ENCODE peak calls at places on chromosomes 16 and 17, in seven cellular contexts. Y, B, W, S, T, P and E are unnamed samples.

GRCh38 chr17:29664743-29665479 is 42.2 kb upstream of the CORO6 start:
- DNase-seq in Y (no peak), T (no peak), P (peak), S (peak), B (no peak), W (no peak), E (no peak)

GRCh38 chr17:50817838-50818237 is 17.5 kb upstream of the WFIKKN2 start:
- DNase-seq in P (peak), Y (no peak), W (no peak), S (no peak), B (no peak), T (no peak), E (no peak)

GRCh38 chr16:86059253-86060171 is 160.6 kb downstream of the IRF8 start:
- DNase-seq in P (no peak), B (peak), T (no peak), W (peak), S (no peak), Y (no peak), E (no peak)

GRCh38 chr17:78774956-78775571 is 7.0 kb downstream of the CYTH1 start:
- DNase-seq in P (no peak), S (no peak), Y (no peak), B (no peak), W (no peak), T (no peak), E (peak)

GRCh38 chr17:31299624-31300023 is 2.6 kb upstream of the OMG start:
- DNase-seq in S (no peak), W (no peak), T (no peak), B (no peak), Y (no peak), P (no peak), E (no peak)

GRCh38 chr16:19377864-19378263 is 39.8 kb upstream of the TMC5 start:
- DNase-seq in Y (no peak), T (no peak), P (no peak), B (no peak), W (no peak), S (no peak), E (no peak)

GRCh38 chr17:70687421-70687820 is 518.1 kb downstream of the KCNJ2 start:
- DNase-seq in Y (no peak), S (no peak), B (no peak), P (no peak), W (no peak), T (no peak), E (no peak)

GRCh38 chr16:86344586-86344871 is 165.8 kb upstream of the FOXF1 start:
- DNase-seq in P (no peak), S (no peak), T (no peak), W (no peak), Y (no peak), B (peak), E (no peak)

GRCh38 chr17:65973237-65973636 is 218.7 kb downstream of the CEP112 start:
- DNase-seq in W (no peak), S (no peak), B (no peak), P (no peak), T (no peak), Y (no peak), E (no peak)

GRCh38 chr17:66947311-66947710 is 17.2 kb upstream of the CACNG4 start:
- DNase-seq in S (no peak), T (no peak), W (no peak), Y (no peak), B (peak), P (no peak), E (no peak)

GRCh38 chr17:73293480-73293911 is 18.3 kb downstream of the CDC42EP4 start:
- DNase-seq in P (peak), T (no peak), W (peak), Y (no peak), S (peak), B (peak), E (no peak)

GRCh38 chr16:13643412-13643811 is 276.5 kb upstream of the ERCC4 start:
- DNase-seq in T (no peak), P (no peak), Y (no peak), B (no peak), W (no peak), S (no peak), E (no peak)

GRCh38 chr16:54031107-54031760 is 255.4 kb downstream of the IRX3 start:
- DNase-seq in Y (no peak), S (peak), W (no peak), B (no peak), T (no peak), P (no peak), E (no peak)

GRCh38 chr17:6186998-6187397 is 116.8 kb downstream of the WSCD1 start:
- DNase-seq in T (no peak), P (no peak), B (no peak), W (no peak), Y (no peak), S (no peak), E (no peak)

GRCh38 chr16:81807767-81808166 is 28.7 kb downstream of the PLCG2 start:
- DNase-seq in B (no peak), W (no peak), T (no peak), Y (no peak), P (no peak), S (no peak), E (no peak)

GRCh38 chr16:27344707-27345106 is 30.9 kb downstream of the IL4R start:
- DNase-seq in Y (no peak), T (no peak), B (no peak), P (no peak), W (no peak), S (no peak), E (no peak)

GRCh38 chr16:77359065-77359502 is 75.8 kb downstream of the ADAMTS18 start:
- DNase-seq in P (no peak), T (no peak), Y (no peak), B (no peak), S (peak), W (no peak), E (no peak)

GRCh38 chr16:3304370-3304769 is 860 bp downstream of the TIGD7 start:
- DNase-seq in T (no peak), Y (no peak), P (no peak), B (no peak), S (peak), W (no peak), E (no peak)

GRCh38 chr16:27515874-27516353 is 33.8 kb downstream of the GTF3C1 start:
- DNase-seq in T (no peak), S (no peak), P (peak), Y (no peak), B (no peak), W (no peak), E (no peak)

GRCh38 chr16:27311449-27311831 is 2.3 kb upstream of the IL4R start:
- DNase-seq in S (no peak), Y (no peak), B (no peak), T (no peak), W (no peak), P (no peak), E (no peak)

GRCh38 chr17:61656721-61657217 is 65.8 kb upstream of the NACA2 start:
- DNase-seq in T (no peak), Y (no peak), S (no peak), B (no peak), P (no peak), W (no peak), E (no peak)

GRCh38 chr17:37458805-37459204 is 30.9 kb upstream of the DUSP14 start:
- DNase-seq in B (no peak), T (peak), P (peak), Y (no peak), S (peak), W (no peak), E (no peak)

GRCh38 chr17:73325527-73325842 is 13.7 kb upstream of the CDC42EP4 start:
- DNase-seq in T (no peak), B (no peak), S (peak), P (peak), W (no peak), Y (no peak), E (no peak)

GRCh38 chr17:78351449-78352006 is 8.3 kb downstream of the SOCS3 start:
- DNase-seq in W (peak), T (peak), P (peak), B (peak), Y (peak), S (peak), E (peak)

GRCh38 chr16:19114359-19115147 is 789 bp downstream of the ITPRIPL2 start:
- DNase-seq in W (peak), S (peak), T (no peak), Y (peak), B (peak), P (peak), E (peak)

GRCh38 chr17:29567362-29568330 is 809 bp upstream of the ABHD15 start:
- DNase-seq in Y (peak), B (peak), P (peak), W (peak), S (peak), T (no peak), E (no peak)

GRCh38 chr16:9042943-9043680 is 48.3 kb upstream of the HAPSTR1 start:
- DNase-seq in Y (no peak), B (no peak), T (peak), W (no peak), P (peak), S (peak), E (no peak)

GRCh38 chr16:11796227-11797165 is 562 bp downstream of the ZC3H7A start:
- DNase-seq in T (no peak), B (peak), W (peak), S (peak), P (peak), Y (peak), E (peak)

GRCh38 chr16:13529193-13529982 is 390.6 kb upstream of the ERCC4 start:
- DNase-seq in W (no peak), S (no peak), T (no peak), B (no peak), Y (no peak), P (no peak), E (no peak)

GRCh38 chr16:71869089-71869488 is 14.9 kb downstream of the ZNF821 start:
- DNase-seq in S (no peak), B (no peak), P (no peak), W (no peak), Y (no peak), T (no peak), E (no peak)

GRCh38 chr16:55136356-55136755 is 187.6 kb upstream of the IRX6 start:
- DNase-seq in Y (no peak), W (no peak), T (no peak), B (no peak), S (peak), P (no peak), E (no peak)

GRCh38 chr17:49565948-49566491 is 9.7 kb upstream of the NXPH3 start:
- DNase-seq in P (no peak), B (peak), Y (peak), T (no peak), W (peak), S (no peak), E (peak)

GRCh38 chr17:77963441-77963840 is 4.9 kb downstream of the TNRC6C start:
- DNase-seq in T (peak), W (peak), B (no peak), Y (no peak), S (peak), P (peak), E (no peak)

GRCh38 chr17:49992191-49992932 is 2.7 kb downstream of the DLX3 start:
- DNase-seq in Y (no peak), B (no peak), P (no peak), W (no peak), T (no peak), S (no peak), E (no peak)

GRCh38 chr17:17008998-17009397 is 33.3 kb upstream of the MPRIP start:
- DNase-seq in Y (no peak), S (no peak), T (no peak), W (peak), B (no peak), P (no peak), E (no peak)

GRCh38 chr16:69479806-69480205 is 55.4 kb downstream of the CYB5B start:
- DNase-seq in S (no peak), T (no peak), Y (no peak), P (no peak), W (no peak), B (no peak), E (no peak)

GRCh38 chr16:69481901-69482341 is 57.5 kb downstream of the CYB5B start:
- DNase-seq in W (peak), S (peak), Y (no peak), P (no peak), B (peak), T (no peak), E (no peak)

GRCh38 chr16:69483611-69484010 is 59.2 kb downstream of the CYB5B start:
- DNase-seq in Y (no peak), S (peak), P (no peak), B (no peak), T (no peak), W (no peak), E (no peak)

GRCh38 chr16:69485361-69485760 is 60.9 kb downstream of the CYB5B start:
- DNase-seq in B (no peak), Y (no peak), P (no peak), S (no peak), W (no peak), T (no peak), E (no peak)

DNA sequence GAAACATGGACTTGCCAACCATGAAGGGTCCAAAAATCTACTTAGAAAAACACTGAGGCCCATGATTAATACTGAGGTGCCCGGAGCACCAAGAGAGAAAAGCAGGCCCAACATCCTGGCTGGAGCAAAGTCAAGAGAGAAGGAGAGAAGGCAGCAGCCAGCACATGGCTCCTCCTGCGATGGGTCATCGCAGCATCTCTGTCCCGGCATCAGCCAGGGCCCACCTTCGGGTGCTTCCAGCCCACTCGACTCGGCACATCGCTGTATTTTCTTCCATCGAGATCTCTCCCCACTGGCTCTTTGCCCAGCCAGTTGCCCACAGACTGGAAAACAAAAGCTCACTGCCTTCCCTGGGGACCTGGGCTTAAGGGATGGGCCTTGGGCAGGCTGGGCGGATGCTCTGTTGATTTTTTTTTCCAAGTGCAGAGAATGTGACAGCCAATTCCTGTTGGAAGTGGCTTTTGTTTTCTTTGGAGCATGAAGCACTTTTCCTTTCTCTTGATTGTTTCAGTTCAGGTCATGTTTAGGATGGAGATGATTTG is 58.1 kb downstream of the CYB5B start:
- DNase-seq in S (peak), Y (no peak), P (no peak), W (peak), T (no peak), B (no peak), E (no peak)
- TF ChIP-seq CTCF in S (no peak), Y (no peak), P (no peak), W (no peak), T (no peak), B (no peak), E (no peak)

GRCh38 chr16:30144017-30144416 is 21.0 kb upstream of the MAPK3 start:
- DNase-seq in W (no peak), Y (no peak), T (no peak), P (no peak), B (no peak), S (no peak), E (no peak)

GRCh38 chr16:30142672-30143346 is 19.8 kb upstream of the MAPK3 start:
- DNase-seq in S (no peak), W (no peak), B (no peak), T (no peak), Y (no peak), P (no peak), E (no peak)

GRCh38 chr16:30141750-30142149 is 18.7 kb upstream of the MAPK3 start:
- DNase-seq in T (no peak), S (no peak), P (no peak), B (no peak), Y (no peak), W (no peak), E (no peak)

GRCh38 chr16:30144917-30145316 is 21.9 kb upstream of the MAPK3 start:
- DNase-seq in T (no peak), W (no peak), S (no peak), Y (no peak), B (no peak), P (no peak), E (no peak)

DNA sequence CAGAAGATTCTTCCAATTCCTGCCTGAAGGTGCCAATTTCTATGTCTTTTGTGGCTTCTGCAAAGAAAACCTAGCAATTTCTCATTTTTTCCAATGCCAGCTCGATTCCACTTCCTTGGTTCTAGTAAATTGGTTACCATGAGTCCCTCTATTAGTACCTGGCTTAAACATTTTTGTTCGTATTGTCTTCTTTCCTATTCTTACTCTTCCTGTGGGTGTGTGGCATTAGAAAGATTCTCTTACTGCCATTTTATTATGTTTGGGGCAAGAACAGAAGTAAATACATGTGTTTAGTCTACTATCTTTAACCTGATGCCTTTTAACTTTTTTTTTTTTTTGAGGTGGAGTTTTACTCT is 20.3 kb upstream of the MAPK3 start:
- DNase-seq in T (no peak), B (no peak), W (no peak), S (no peak), Y (no peak), P (no peak), E (no peak)
- TF ChIP-seq CTCF in T (no peak), B (no peak), W (no peak), S (no peak), Y (no peak), P (no peak), E (peak)

GRCh38 chr16:31455601-31456314 is 3.5 kb upstream of the ARMC5 start:
- DNase-seq in Y (no peak), S (peak), B (no peak), W (no peak), T (no peak), P (no peak), E (no peak)
- TF ChIP-seq CTCF in Y (no peak), S (peak), B (no peak), W (peak), T (peak), P (peak), E (peak)

DNA sequence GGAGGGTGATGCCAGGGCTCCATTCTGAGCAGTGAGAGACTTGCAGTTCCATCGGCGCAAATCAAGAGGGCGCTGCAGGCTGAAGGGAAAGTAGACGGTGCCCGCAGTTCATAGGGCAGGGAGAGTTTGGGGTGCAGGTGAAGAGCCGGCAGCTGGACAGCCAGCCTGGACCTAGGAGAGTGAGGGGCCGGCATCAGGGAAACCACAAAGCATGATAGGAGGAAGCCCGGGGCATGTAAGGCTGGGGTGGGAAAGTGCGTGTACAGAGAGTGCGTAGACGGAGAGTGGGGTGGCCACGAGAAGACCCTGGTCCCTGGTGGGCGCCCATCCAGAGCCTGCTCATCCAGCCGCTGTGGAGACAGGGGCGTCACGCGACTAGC is 101.1 kb upstream of the CHMP6 start:
- DNase-seq in B (no peak), T (no peak), P (no peak), S (no peak), Y (no peak), W (no peak), E (peak)
- TF ChIP-seq CTCF in B (no peak), T (no peak), P (no peak), S (no peak), Y (no peak), W (no peak), E (peak)

DNA sequence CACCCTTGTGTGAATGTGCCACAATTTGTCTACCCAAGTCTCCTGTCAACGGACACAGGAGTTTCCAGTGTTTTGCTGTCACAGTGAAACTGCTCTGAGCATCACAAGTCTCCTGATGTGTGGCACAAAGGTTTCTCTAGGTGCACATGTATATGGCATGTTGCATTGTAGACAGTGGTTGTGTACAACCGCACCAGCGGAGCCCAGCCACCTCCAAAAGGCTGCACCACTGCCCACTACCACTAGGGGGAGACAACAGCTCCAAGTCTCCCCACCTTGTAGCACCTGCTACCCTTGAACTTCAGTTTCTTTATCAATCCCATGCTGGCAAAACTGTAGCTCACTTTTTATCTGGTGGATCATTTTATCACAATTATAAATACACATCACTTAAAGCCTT is 95.5 kb upstream of the ZNF469 start:
- DNase-seq in T (no peak), W (no peak), B (no peak), Y (no peak), P (no peak), S (no peak), E (no peak)
- TF ChIP-seq CTCF in T (peak), W (peak), B (no peak), Y (no peak), P (peak), S (peak), E (peak)

GRCh38 chr17:82645516-82645915 is 2.7 kb downstream of the WDR45B start:
- DNase-seq in P (no peak), W (no peak), T (no peak), Y (no peak), B (no peak), S (no peak), E (no peak)

GRCh38 chr17:82648165-82648668 is at the start of gene WDR45B:
- DNase-seq in P (peak), S (peak), W (peak), Y (peak), T (peak), B (peak), E (peak)

GRCh38 chr17:82649501-82650261 is 1.4 kb upstream of the WDR45B start:
- DNase-seq in T (no peak), S (no peak), B (no peak), P (no peak), W (no peak), Y (no peak), E (no peak)

GRCh38 chr17:82648761-82649474 is 674 bp upstream of the WDR45B start:
- DNase-seq in W (peak), Y (no peak), S (no peak), T (no peak), P (no peak), B (peak), E (no peak)

GRCh38 chr17:82647593-82648164 is 565 bp downstream of the WDR45B start:
- DNase-seq in Y (no peak), W (no peak), T (no peak), P (no peak), B (no peak), S (no peak), E (no peak)
- TF ChIP-seq CTCF in Y (no peak), W (no peak), T (peak), P (no peak), B (no peak), S (peak), E (peak)

GRCh38 chr17:39631403-39631802 is 4.7 kb downstream of the PPP1R1B start:
- DNase-seq in W (no peak), S (no peak), T (no peak), P (no peak), B (peak), Y (no peak), E (no peak)

GRCh38 chr17:39628655-39629493 is 2.1 kb downstream of the PPP1R1B start:
- DNase-seq in Y (no peak), W (no peak), S (no peak), P (no peak), T (no peak), B (peak), E (no peak)

GRCh38 chr17:39629494-39629880 is 2.7 kb downstream of the PPP1R1B start:
- DNase-seq in P (no peak), S (no peak), T (no peak), W (no peak), Y (no peak), B (no peak), E (no peak)

GRCh38 chr17:39627717-39628516 is 1.2 kb downstream of the PPP1R1B start:
- DNase-seq in S (no peak), B (no peak), P (no peak), Y (no peak), W (no peak), T (no peak), E (no peak)

GRCh38 chr17:39629894-39630293 is 3.1 kb downstream of the PPP1R1B start:
- DNase-seq in P (no peak), Y (no peak), W (no peak), T (no peak), B (no peak), S (no peak), E (peak)
- TF ChIP-seq CTCF in P (no peak), Y (no peak), W (no peak), T (no peak), B (no peak), S (no peak), E (peak)